ENCODE peak calls at places on chromosomes 11 and 22, in seven cellular contexts. C is neuronal stem cell, I is IMR-90, D is mesenchymal stem cell, W is H1, L is mesendoderm, G is H9. R is an unnamed sample.

GRCh38 chr11:93085097-93085496 is 112.7 kb downstream of the SLC36A4 start:
- DNase-seq in D (no peak), W (no peak), G (no peak), I (peak), C (no peak), L (no peak), R (peak)

GRCh38 chr11:65206441-65206841 is 24.7 kb downstream of the CAPN1 start:
- DNase-seq in G (no peak), W (no peak), C (no peak), L (no peak), I (no peak), D (no peak), R (no peak)

GRCh38 chr11:65213322-65214211 is 31.8 kb downstream of the CAPN1 start:
- DNase-seq in W (peak), G (peak), C (no peak), L (peak), I (peak), D (no peak), R (no peak)

GRCh38 chr22:50524664-50525103 is 714 bp downstream of the SCO2 start:
- DNase-seq in W (no peak), D (no peak), C (no peak), L (no peak), I (no peak), G (no peak), R (no peak)

GRCh38 chr22:44580756-44581435 is 82.9 kb upstream of the RTL6 start:
- DNase-seq in L (no peak), I (no peak), G (peak), C (no peak), W (no peak), D (no peak), R (no peak)

GRCh38 chr11:44751066-44751465 is 24.3 kb downstream of the TSPAN18 start:
- DNase-seq in L (no peak), W (no peak), I (no peak), D (no peak), C (no peak), G (peak), R (no peak)

GRCh38 chr22:38298312-38299000 is 18.8 kb downstream of the CSNK1E start:
- DNase-seq in I (peak), D (peak), C (no peak), L (peak), G (peak), W (no peak), R (peak)

GRCh38 chr11:70423523-70424505 is 25.5 kb downstream of the CTTN start:
- DNase-seq in L (peak), I (peak), W (no peak), C (no peak), D (peak), G (no peak), R (peak)

GRCh38 chr11:69052343-69053168 is 3.8 kb downstream of the TPCN2 start:
- DNase-seq in D (no peak), W (no peak), I (no peak), L (no peak), C (no peak), G (no peak), R (peak)

GRCh38 chr11:2167141-2168045 is 4.2 kb downstream of the TH start:
- DNase-seq in W (no peak), D (no peak), C (no peak), I (no peak), G (no peak), L (no peak), R (no peak)

GRCh38 chr11:125371451-125371935 is 124.6 kb downstream of the FEZ1 start:
- DNase-seq in L (peak), D (no peak), W (peak), C (peak), G (peak), I (no peak), R (no peak)

GRCh38 chr22:48968201-48968959 is 859.3 kb downstream of the BRD1 start:
- DNase-seq in W (no peak), L (peak), I (no peak), G (peak), D (no peak), C (no peak), R (peak)

GRCh38 chr22:34403667-34404066 is 483.4 kb upstream of the LARGE1 start:
- DNase-seq in W (no peak), C (no peak), L (no peak), I (no peak), G (no peak), D (no peak), R (no peak)
- H3K4ac ChIP-seq in W (no peak), C (no peak), L (no peak), I (no peak), G (no peak), D (no peak), R (no peak)

GRCh38 chr11:78526497-78527146 is 48.0 kb downstream of the NARS2 start:
- DNase-seq in I (no peak), L (no peak), G (no peak), C (no peak), W (no peak), D (no peak), R (no peak)
- H4K8ac ChIP-seq in I (no peak), L (no peak), G (no peak), C (no peak), W (no peak), D (no peak), R (no peak)

DNA sequence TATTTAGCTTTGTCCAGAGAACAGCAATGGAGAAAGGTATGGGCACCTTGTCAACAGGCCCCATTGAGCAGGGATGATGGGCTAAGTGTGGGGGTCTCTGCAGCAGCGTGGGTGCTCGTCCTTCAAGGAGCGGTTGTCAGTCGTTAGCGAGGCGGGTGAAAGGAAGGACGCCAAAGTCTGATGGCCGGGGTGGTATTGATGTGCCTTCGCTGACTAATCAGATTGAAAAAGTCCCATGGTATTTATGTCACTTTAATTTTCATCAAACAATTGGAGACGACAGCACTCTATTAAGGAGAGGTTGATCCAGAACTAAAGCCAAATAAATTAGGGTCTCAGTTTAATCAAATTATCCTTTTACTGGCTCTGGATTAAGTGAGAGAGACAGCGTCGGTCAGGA is 9.6 kb downstream of the HTATIP2 start:
- DNase-seq in I (no peak), W (no peak), L (no peak), C (no peak), D (no peak), G (no peak), R (no peak)
- H3K4ac ChIP-seq in I (no peak), W (no peak), L (no peak), C (no peak), D (no peak), G (no peak), R (no peak)

GRCh38 chr11:66289548-66290331 is 797 bp upstream of the YIF1A start:
- DNase-seq in L (peak), G (peak), W (no peak), I (no peak), D (no peak), C (peak), R (peak)

GRCh38 chr11:66286699-66287098 is 2.2 kb downstream of the YIF1A start:
- DNase-seq in G (no peak), L (no peak), D (no peak), I (no peak), W (no peak), C (no peak), R (no peak)

GRCh38 chr11:66287256-66288137 is 1.4 kb downstream of the YIF1A start:
- DNase-seq in C (no peak), D (no peak), G (no peak), I (no peak), L (no peak), W (no peak), R (no peak)

GRCh38 chr11:66288866-66289547 is at the start of gene YIF1A:
- DNase-seq in L (peak), D (peak), C (peak), G (peak), W (peak), I (peak), R (peak)

GRCh38 chr11:66288138-66288865 is 641 bp downstream of the YIF1A start:
- DNase-seq in W (no peak), G (no peak), C (no peak), D (peak), L (peak), I (no peak), R (peak)
- H4K8ac ChIP-seq in W (peak), G (no peak), C (no peak), D (peak), L (no peak), I (peak), R (peak)